ENCODE peak calls at places on chromosomes 6 and 20, in seven cellular contexts. M is foreskin fibroblast; K is CD8-positive, alpha-beta T cell; C is BJ; W is ACHN; L is brain pericyte; D is stomach. J is an unnamed sample.

GRCh38 chr6:119349341-119350201 is at the start of gene MAN1A1:
- DNase-seq in M (peak), K (peak), C (no peak), W (peak), L (peak), D (peak), J (peak)

GRCh38 chr6:7086488-7086887 is 21.3 kb upstream of the RREB1 start:
- DNase-seq in M (peak), K (no peak), C (no peak), W (peak), L (no peak), D (peak), J (no peak)

GRCh38 chr6:33914519-33915120 is 110.8 kb upstream of the MLN start:
- DNase-seq in M (no peak), K (peak), C (no peak), W (no peak), L (no peak), D (no peak), J (peak)

GRCh38 chr6:111715321-111715720 is 109.6 kb upstream of the TRAF3IP2 start:
- DNase-seq in M (no peak), K (peak), C (no peak), W (no peak), L (no peak), D (no peak), J (no peak)

GRCh38 chr6:136696238-136696637 is 96.0 kb downstream of the MAP3K5 start:
- DNase-seq in M (peak), K (no peak), C (no peak), W (no peak), L (no peak), D (no peak), J (no peak)

GRCh38 chr20:62804632-62805364 is at the start of gene OGFR:
- DNase-seq in M (no peak), K (peak), C (no peak), W (peak), L (no peak), D (peak), J (peak)

GRCh38 chr20:52008874-52009273 is 182.7 kb downstream of the ZFP64 start:
- DNase-seq in M (no peak), K (no peak), C (no peak), W (no peak), L (no peak), D (no peak), J (no peak)

GRCh38 chr20:4870906-4871305 is 130.4 kb downstream of the SLC23A2 start:
- DNase-seq in M (no peak), K (no peak), C (no peak), W (no peak), L (no peak), D (no peak), J (no peak)

GRCh38 chr6:99432877-99433276 is 7.8 kb upstream of the PNISR start:
- DNase-seq in M (no peak), K (no peak), C (no peak), W (peak), L (no peak), D (no peak), J (no peak)

GRCh38 chr6:34067814-34068213 is 78.1 kb downstream of the GRM4 start:
- DNase-seq in M (no peak), K (no peak), C (no peak), W (no peak), L (no peak), D (no peak), J (no peak)

GRCh38 chr20:7790189-7790588 is 150.1 kb downstream of the HAO1 start:
- DNase-seq in M (peak), K (no peak), C (no peak), W (no peak), L (no peak), D (no peak), J (no peak)

GRCh38 chr6:109373762-109374161 is 8.5 kb downstream of the CD164 start:
- DNase-seq in M (no peak), K (no peak), C (no peak), W (no peak), L (no peak), D (no peak), J (no peak)

GRCh38 chr20:4113546-4113945 is 98.2 kb upstream of the RNF24 start:
- DNase-seq in M (no peak), K (no peak), C (no peak), W (no peak), L (no peak), D (no peak), J (no peak)

GRCh38 chr6:114747995-114748625 is 405.3 kb upstream of the HS3ST5 start:
- DNase-seq in M (peak), K (no peak), C (no peak), W (peak), L (peak), D (peak), J (peak)

GRCh38 chr6:150068786-150069648 is at the start of gene ULBP3:
- DNase-seq in M (peak), K (peak), C (peak), W (peak), L (peak), D (peak), J (peak)

GRCh38 chr6:140041571-140042332 is 667.3 kb upstream of the CITED2 start:
- DNase-seq in M (no peak), K (no peak), C (no peak), W (no peak), L (no peak), D (no peak), J (no peak)

GRCh38 chr6:79947191-79948173 is at the start of gene ELOVL4:
- DNase-seq in M (peak), K (no peak), C (peak), W (peak), L (no peak), D (peak), J (peak)

GRCh38 chr20:46681032-46681854 is 8.0 kb downstream of the TP53RK start:
- DNase-seq in M (no peak), K (peak), C (no peak), W (peak), L (no peak), D (peak), J (peak)

GRCh38 chr6:111711476-111711875 is 105.8 kb upstream of the TRAF3IP2 start:
- DNase-seq in M (no peak), K (no peak), C (no peak), W (no peak), L (no peak), D (peak), J (peak)

GRCh38 chr6:73665686-73666319 is 12.0 kb upstream of the SLC17A5 start:
- DNase-seq in M (no peak), K (no peak), C (no peak), W (peak), L (no peak), D (no peak), J (no peak)

GRCh38 chr6:40419881-40420705 is 167.1 kb downstream of the LRFN2 start:
- DNase-seq in M (no peak), K (no peak), C (no peak), W (no peak), L (no peak), D (no peak), J (no peak)

J was measured in globus pallidus.